ENCODE peak calls at places on chromosomes 13 and 19, in six cellular contexts. R is DND-41; X is spleen; J is activated naive CD8-positive, alpha-beta T cell treated with anti-CD3 and anti-CD28 coated beads, Interleukin-2, amount 50 U/mL, for 24 hours; S is NCI-H510A; U is NCI-H460. B is an unnamed sample.

GRCh38 chr19:4606921-4607678 is 32.2 kb upstream of the TNFAIP8L1 start:
- DNase-seq in R (no peak), X (peak), J (no peak), S (no peak), U (no peak), B (no peak)

GRCh38 chr19:7942981-7943443 is 454 bp downstream of the TIMM44 start:
- DNase-seq in R (no peak), X (no peak), J (no peak), S (no peak), U (no peak), B (no peak)

GRCh38 chr13:41199526-41199925 is 5.2 kb upstream of the KBTBD7 start:
- DNase-seq in R (no peak), X (no peak), J (no peak), S (no peak), U (no peak), B (no peak)

GRCh38 chr19:36215276-36216171 is 618 bp downstream of the ZNF146 start:
- DNase-seq in R (peak), X (no peak), J (peak), S (no peak), U (no peak), B (no peak)

GRCh38 chr13:90485441-90485840 is 862.0 kb upstream of the MIR17HG start:
- DNase-seq in R (no peak), X (no peak), J (no peak), S (no peak), U (peak), B (no peak)

GRCh38 chr13:110913911-110914292 is 967 bp downstream of the ANKRD10 start:
- DNase-seq in R (no peak), X (no peak), J (no peak), S (no peak), U (no peak), B (no peak)

GRCh38 chr19:21824679-21825078 is 11.3 kb downstream of the ZNF43 start:
- DNase-seq in R (no peak), X (no peak), J (no peak), S (no peak), U (no peak), B (no peak)

GRCh38 chr19:17243854-17244617 is 1.7 kb downstream of the NR2F6 start:
- DNase-seq in R (no peak), X (no peak), J (no peak), S (no peak), U (no peak), B (peak)

GRCh38 chr19:44069415-44069814 is 2.5 kb upstream of the ZNF284 start:
- DNase-seq in R (no peak), X (no peak), J (no peak), S (no peak), U (no peak), B (no peak)

GRCh38 chr13:72230131-72230530 is 363.1 kb upstream of the DACH1 start:
- DNase-seq in R (no peak), X (no peak), J (no peak), S (no peak), U (no peak), B (no peak)

GRCh38 chr19:33488826-33489225 is 32.8 kb downstream of the PEPD start:
- DNase-seq in R (no peak), X (peak), J (no peak), S (no peak), U (no peak), B (peak)

GRCh38 chr19:10975374-10976036 is 14.7 kb downstream of the SMARCA4 start:
- DNase-seq in R (no peak), X (no peak), J (no peak), S (no peak), U (no peak), B (no peak)

GRCh38 chr19:48341515-48342413 is 16.4 kb downstream of the EMP3 start:
- DNase-seq in R (no peak), X (no peak), J (no peak), S (no peak), U (no peak), B (no peak)

GRCh38 chr19:58170860-58171259 is 12.0 kb upstream of the ZNF274 start:
- DNase-seq in R (no peak), X (no peak), J (no peak), S (no peak), U (peak), B (no peak)

GRCh38 chr13:113399755-113400149 is 35.8 kb upstream of the GRTP1 start:
- DNase-seq in R (no peak), X (no peak), J (no peak), S (no peak), U (no peak), B (no peak)

GRCh38 chr13:35500071-35500595 is 23.6 kb upstream of the MAB21L1 start:
- DNase-seq in R (no peak), X (no peak), J (no peak), S (no peak), U (no peak), B (no peak)

GRCh38 chr13:97945342-97945741 is 8.1 kb upstream of the IPO5 start:
- DNase-seq in R (no peak), X (no peak), J (no peak), S (no peak), U (no peak), B (no peak)

GRCh38 chr19:46537136-46538097 is 41.8 kb upstream of the PNMA8B start:
- DNase-seq in R (peak), X (peak), J (peak), S (no peak), U (peak), B (no peak)

GRCh38 chr13:48942131-48942530 is 33.6 kb upstream of the FNDC3A start:
- DNase-seq in R (no peak), X (no peak), J (no peak), S (no peak), U (no peak), B (no peak)